ENCODE peak calls at places on chromosome 12, in eight cellular contexts. One of them, this sample, is unnamed.

GRCh38 chr12:122517877-122518276 is 8.9 kb downstream of the RSRC2 start:
- DNase-seq in A673: peak
- DNase-seq in NCI-H1436: no peak
- DNase-seq in non-pigmented ciliary epithelial cell: peak
- DNase-seq in naive thymus-derived CD8-positive, alpha-beta T cell: no peak
- DNase-seq in glutamatergic neuron: no peak
- DNase-seq in NCI-H1417: no peak
- DNase-seq in GM20000: no peak
- DNase-seq in this sample: no peak

GRCh38 chr12:108099778-108100177 is 29.3 kb upstream of the WSCD2 start:
- DNase-seq in NCI-H1436: no peak
- DNase-seq in naive thymus-derived CD8-positive, alpha-beta T cell: no peak
- DNase-seq in glutamatergic neuron: no peak
- DNase-seq in A673: no peak
- DNase-seq in non-pigmented ciliary epithelial cell: no peak
- DNase-seq in GM20000: no peak
- DNase-seq in NCI-H1417: no peak
- DNase-seq in this sample: no peak

GRCh38 chr12:130947028-130947427 is 6.7 kb upstream of the ADGRD1 start:
- DNase-seq in non-pigmented ciliary epithelial cell: no peak
- DNase-seq in NCI-H1436: no peak
- DNase-seq in A673: no peak
- DNase-seq in naive thymus-derived CD8-positive, alpha-beta T cell: no peak
- DNase-seq in GM20000: no peak
- DNase-seq in glutamatergic neuron: no peak
- DNase-seq in NCI-H1417: no peak
- DNase-seq in this sample: no peak

GRCh38 chr12:42396473-42397259 is 70.7 kb downstream of the PPHLN1 start:
- DNase-seq in A673: no peak
- DNase-seq in non-pigmented ciliary epithelial cell: no peak
- DNase-seq in GM20000: no peak
- DNase-seq in NCI-H1436: no peak
- DNase-seq in glutamatergic neuron: no peak
- DNase-seq in naive thymus-derived CD8-positive, alpha-beta T cell: no peak
- DNase-seq in NCI-H1417: no peak
- DNase-seq in this sample: no peak

GRCh38 chr12:389138-390096 is at the start of gene KDM5A:
- DNase-seq in A673: peak
- DNase-seq in glutamatergic neuron: peak
- DNase-seq in non-pigmented ciliary epithelial cell: peak
- DNase-seq in GM20000: peak
- DNase-seq in NCI-H1436: no peak
- DNase-seq in NCI-H1417: no peak
- DNase-seq in naive thymus-derived CD8-positive, alpha-beta T cell: peak
- DNase-seq in this sample: peak

GRCh38 chr12:92403210-92404175 is 257.8 kb upstream of the BTG1 start:
- DNase-seq in non-pigmented ciliary epithelial cell: peak
- DNase-seq in A673: no peak
- DNase-seq in NCI-H1417: no peak
- DNase-seq in naive thymus-derived CD8-positive, alpha-beta T cell: peak
- DNase-seq in NCI-H1436: no peak
- DNase-seq in glutamatergic neuron: no peak
- DNase-seq in GM20000: peak
- DNase-seq in this sample: peak

GRCh38 chr12:39420043-39420442 is 22.9 kb downstream of the KIF21A start:
- DNase-seq in A673: no peak
- DNase-seq in non-pigmented ciliary epithelial cell: no peak
- DNase-seq in glutamatergic neuron: no peak
- DNase-seq in NCI-H1417: no peak
- DNase-seq in naive thymus-derived CD8-positive, alpha-beta T cell: no peak
- DNase-seq in NCI-H1436: no peak
- DNase-seq in GM20000: no peak
- DNase-seq in this sample: no peak

GRCh38 chr12:123089125-123089524 is 61.8 kb downstream of the PITPNM2 start:
- DNase-seq in NCI-H1436: no peak
- DNase-seq in glutamatergic neuron: no peak
- DNase-seq in naive thymus-derived CD8-positive, alpha-beta T cell: no peak
- DNase-seq in GM20000: no peak
- DNase-seq in A673: no peak
- DNase-seq in non-pigmented ciliary epithelial cell: no peak
- DNase-seq in NCI-H1417: no peak
- DNase-seq in this sample: no peak

GRCh38 chr12:65510584-65511050 is 232.1 kb downstream of the MSRB3 start:
- DNase-seq in glutamatergic neuron: no peak
- DNase-seq in GM20000: no peak
- DNase-seq in naive thymus-derived CD8-positive, alpha-beta T cell: no peak
- DNase-seq in A673: peak
- DNase-seq in NCI-H1417: no peak
- DNase-seq in NCI-H1436: no peak
- DNase-seq in non-pigmented ciliary epithelial cell: no peak
- DNase-seq in this sample: no peak

GRCh38 chr12:110012137-110012536 is 12.9 kb downstream of the ANKRD13A start:
- DNase-seq in NCI-H1417: no peak
- DNase-seq in NCI-H1436: no peak
- DNase-seq in non-pigmented ciliary epithelial cell: no peak
- DNase-seq in GM20000: no peak
- DNase-seq in naive thymus-derived CD8-positive, alpha-beta T cell: no peak
- DNase-seq in A673: no peak
- DNase-seq in glutamatergic neuron: no peak
- DNase-seq in this sample: no peak

GRCh38 chr12:22525426-22525825 is 18.9 kb downstream of the C2CD5 start:
- DNase-seq in non-pigmented ciliary epithelial cell: no peak
- DNase-seq in naive thymus-derived CD8-positive, alpha-beta T cell: no peak
- DNase-seq in NCI-H1436: no peak
- DNase-seq in NCI-H1417: no peak
- DNase-seq in GM20000: no peak
- DNase-seq in glutamatergic neuron: no peak
- DNase-seq in A673: no peak
- DNase-seq in this sample: no peak

GRCh38 chr12:15446798-15447197 is 124.5 kb downstream of the PTPRO start:
- DNase-seq in non-pigmented ciliary epithelial cell: peak
- DNase-seq in naive thymus-derived CD8-positive, alpha-beta T cell: no peak
- DNase-seq in GM20000: no peak
- DNase-seq in NCI-H1436: no peak
- DNase-seq in NCI-H1417: no peak
- DNase-seq in A673: no peak
- DNase-seq in glutamatergic neuron: no peak
- DNase-seq in this sample: no peak

GRCh38 chr12:55955800-55956508 is 9.9 kb downstream of the PMEL start:
- DNase-seq in NCI-H1417: peak
- DNase-seq in NCI-H1436: no peak
- DNase-seq in GM20000: no peak
- DNase-seq in A673: no peak
- DNase-seq in glutamatergic neuron: no peak
- DNase-seq in non-pigmented ciliary epithelial cell: no peak
- DNase-seq in naive thymus-derived CD8-positive, alpha-beta T cell: peak
- DNase-seq in this sample: peak

GRCh38 chr12:38711055-38711454 is 194.3 kb downstream of the CPNE8 start:
- DNase-seq in NCI-H1417: no peak
- DNase-seq in A673: no peak
- DNase-seq in NCI-H1436: no peak
- DNase-seq in naive thymus-derived CD8-positive, alpha-beta T cell: no peak
- DNase-seq in non-pigmented ciliary epithelial cell: no peak
- DNase-seq in GM20000: peak
- DNase-seq in glutamatergic neuron: no peak
- DNase-seq in this sample: no peak

GRCh38 chr12:120932956-120933526 is 28.9 kb upstream of the SPPL3 start:
- DNase-seq in non-pigmented ciliary epithelial cell: no peak
- DNase-seq in A673: no peak
- DNase-seq in NCI-H1436: no peak
- DNase-seq in NCI-H1417: no peak
- DNase-seq in naive thymus-derived CD8-positive, alpha-beta T cell: no peak
- DNase-seq in glutamatergic neuron: no peak
- DNase-seq in GM20000: no peak
- DNase-seq in this sample: no peak

GRCh38 chr12:118402251-118402650 is 25.9 kb downstream of the SUDS3 start:
- DNase-seq in GM20000: no peak
- DNase-seq in naive thymus-derived CD8-positive, alpha-beta T cell: no peak
- DNase-seq in NCI-H1417: no peak
- DNase-seq in non-pigmented ciliary epithelial cell: peak
- DNase-seq in glutamatergic neuron: no peak
- DNase-seq in A673: no peak
- DNase-seq in NCI-H1436: no peak
- DNase-seq in this sample: no peak

GRCh38 chr12:9868271-9868815 is 811 bp downstream of the CLEC2B start:
- DNase-seq in naive thymus-derived CD8-positive, alpha-beta T cell: no peak
- DNase-seq in non-pigmented ciliary epithelial cell: no peak
- DNase-seq in NCI-H1436: no peak
- DNase-seq in A673: peak
- DNase-seq in glutamatergic neuron: no peak
- DNase-seq in GM20000: no peak
- DNase-seq in NCI-H1417: no peak
- DNase-seq in this sample: no peak

This sample was measured in CD4-positive, CD25-positive, alpha-beta regulatory T cell.